ENCODE peak calls at places on chromosomes 11 and 22, in four cellular contexts. F, T, N and Q are unnamed samples.

GRCh38 chr22:49028111-49028510 is 799.6 kb downstream of the BRD1 start:
- DNase-seq in N (no peak), T (no peak), F (no peak), Q (no peak)

GRCh38 chr11:102666331-102666957 is 39.1 kb downstream of the MMP27 start:
- DNase-seq in T (no peak), N (no peak), F (peak), Q (peak)

GRCh38 chr22:38107692-38108515 is 2.6 kb downstream of the BAIAP2L2 start:
- DNase-seq in T (peak), F (no peak), N (no peak), Q (no peak)

GRCh38 chr11:19730373-19730772 is 17.7 kb downstream of the NAV2 start:
- DNase-seq in F (no peak), T (no peak), N (peak), Q (no peak)

GRCh38 chr22:49996192-49996531 is 16.4 kb downstream of the IL17REL start:
- DNase-seq in T (peak), F (no peak), N (no peak), Q (no peak)

GRCh38 chr11:720642-721346 is 14.8 kb downstream of the EPS8L2 start:
- DNase-seq in F (peak), T (peak), N (no peak), Q (peak)

GRCh38 chr11:27965559-27965958 is 142.4 kb downstream of the KIF18A start:
- DNase-seq in N (no peak), F (no peak), T (no peak), Q (no peak)

GRCh38 chr11:9906043-9906791 is 242.3 kb downstream of the SWAP70 start:
- DNase-seq in F (no peak), T (no peak), N (no peak), Q (no peak)

GRCh38 chr22:39388261-39389011 is 11.1 kb upstream of the TAB1 start:
- DNase-seq in T (peak), F (peak), N (peak), Q (peak)

GRCh38 chr11:46335271-46335670 is 12.0 kb upstream of the DGKZ start:
- DNase-seq in N (no peak), F (no peak), T (no peak), Q (no peak)

GRCh38 chr11:94845622-94846021 is 77.5 kb downstream of the AMOTL1 start:
- DNase-seq in F (no peak), N (no peak), T (peak), Q (no peak)

GRCh38 chr22:24424001-24424900 is 3.1 kb upstream of the ADORA2A start:
- DNase-seq in F (no peak), N (no peak), T (peak), Q (no peak)

GRCh38 chr11:128757235-128757711 is 63.4 kb downstream of the FLI1 start:
- DNase-seq in T (no peak), F (peak), N (no peak), Q (peak)

GRCh38 chr11:44065851-44066731 is at the start of gene ACCS:
- DNase-seq in F (peak), T (peak), N (peak), Q (peak)